ENCODE peak calls at places on chromosomes 4 and X, in five cellular contexts. T is K562, Z is GM12878, G is HepG2, N is H1. J is an unnamed sample.
A peak's percentile ranks its signal among the peaks of the same experiment; 100 is the strongest.

GRCh38 chr4:22490718-22491330 is 25.0 kb downstream of the ADGRA3 start:
- DNase-seq in T (no peak), Z (no peak), G (peak; percentile 45), N (no peak), J (no peak)

GRCh38 chr4:40316782-40317635 is 18.1 kb upstream of the CHRNA9 start:
- DNase-seq in T (peak; percentile 65), Z (peak; percentile 78), G (peak; percentile 47), N (peak; percentile 43), J (no peak)

GRCh38 chrX:17860811-17861495 is at the start of gene RAI2:
- DNase-seq in T (peak; percentile 57), Z (no peak), G (no peak), N (no peak), J (no peak)

GRCh38 chr4:11367371-11367770 is 61.3 kb downstream of the HS3ST1 start:
- DNase-seq in T (no peak), Z (no peak), G (no peak), N (no peak), J (no peak)

GRCh38 chrX:11932423-11932822 is 174.4 kb downstream of the MSL3 start:
- DNase-seq in T (no peak), Z (no peak), G (no peak), N (no peak), J (no peak)

GRCh38 chrX:68681443-68681941 is 34.0 kb downstream of the STARD8 start:
- DNase-seq in T (no peak), Z (peak; percentile 3), G (no peak), N (no peak), J (no peak)

GRCh38 chr4:77599378-77599777 is 6.2 kb upstream of the CXCL13 start:
- DNase-seq in T (peak; percentile 39), Z (no peak), G (peak; percentile 30), N (no peak), J (peak; percentile 34)

GRCh38 chr4:8739820-8740665 is 131.6 kb downstream of the HMX1 start:
- DNase-seq in T (no peak), Z (no peak), G (no peak), N (no peak), J (no peak)

GRCh38 chr4:148284526-148285193 is 157.6 kb downstream of the NR3C2 start:
- DNase-seq in T (no peak), Z (no peak), G (no peak), N (no peak), J (no peak)

GRCh38 chrX:22203186-22203585 is 69.5 kb upstream of the CBLL2 start:
- DNase-seq in T (no peak), Z (no peak), G (no peak), N (no peak), J (no peak)

GRCh38 chrX:153925739-153926593 is at the start of gene ARHGAP4:
- DNase-seq in T (peak; percentile 74), Z (no peak), G (no peak), N (no peak), J (no peak)

GRCh38 chr4:103012085-103012484 is 7.4 kb downstream of the SLC9B1 start:
- DNase-seq in T (no peak), Z (no peak), G (no peak), N (no peak), J (no peak)

DNA sequence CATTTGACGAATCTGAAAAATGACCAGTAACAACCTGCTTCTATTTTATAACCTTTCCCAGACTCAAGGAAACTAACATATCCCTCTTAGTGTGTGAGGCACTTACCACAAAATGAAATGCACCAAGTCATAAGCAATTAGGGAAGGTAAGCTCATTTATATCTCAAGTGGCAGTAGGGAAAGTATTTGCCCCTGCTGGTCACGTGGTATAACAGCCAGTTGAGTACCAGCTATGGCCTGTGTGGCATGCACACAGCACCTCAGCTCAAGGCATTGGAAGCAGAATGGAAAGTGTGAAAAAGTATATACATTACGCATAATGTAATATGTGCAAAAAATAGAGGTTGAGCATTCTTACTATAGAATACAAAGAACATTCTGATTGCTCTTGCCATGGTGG is 178.3 kb upstream of the GYPA start:
- DNase-seq in T (no peak), Z (no peak), G (no peak), N (no peak), J (no peak)
- TF ChIP-seq CTCF in T (no peak), Z (no peak), G (no peak), N (peak; percentile 20), J (no peak)

GRCh38 chr4:112238833-112239232 is 7.2 kb downstream of the AP1AR start:
- DNase-seq in T (no peak), Z (no peak), G (no peak), N (no peak), J (no peak)
- TF ChIP-seq KDM1A in T (no peak), Z (no peak), G (no peak), N (no peak), J (no peak)

GRCh38 chr4:141080668-141081067 is 52.6 kb downstream of the RNF150 start:
- DNase-seq in T (no peak), Z (no peak), G (no peak), N (no peak), J (no peak)
- TF ChIP-seq CTCF in T (no peak), Z (no peak), G (no peak), N (no peak), J (no peak)

DNA sequence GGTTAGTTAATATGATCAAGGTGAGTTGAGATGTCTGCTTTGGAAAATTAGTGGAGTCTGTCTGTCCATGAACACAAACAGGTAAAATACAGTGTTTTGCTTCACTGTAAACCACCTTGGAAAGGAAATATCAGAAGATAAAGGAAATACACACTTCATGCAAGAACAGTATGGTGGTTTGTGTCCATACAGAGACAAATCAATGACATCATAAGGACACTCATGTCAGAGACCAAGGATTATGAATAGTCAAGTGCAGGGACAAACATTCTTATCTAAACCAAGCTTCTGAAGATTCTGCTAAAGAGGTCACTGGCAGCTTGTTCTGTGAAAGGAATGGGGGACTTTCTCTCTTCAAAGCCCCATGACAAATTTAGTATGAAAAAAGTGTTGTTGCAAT is 322.9 kb upstream of the F9 start:
- DNase-seq in T (peak; percentile 19), Z (no peak), G (no peak), N (no peak), J (no peak)
- TF ChIP-seq KDM1A in T (no peak), Z (no peak), G (no peak), N (no peak), J (no peak)

GRCh38 chr4:158067646-158068045 is 105.2 kb downstream of the GASK1B start:
- DNase-seq in T (no peak), Z (no peak), G (no peak), N (no peak), J (no peak)

GRCh38 chr4:158065603-158066002 is 107.2 kb downstream of the GASK1B start:
- DNase-seq in T (no peak), Z (no peak), G (no peak), N (no peak), J (no peak)

GRCh38 chr4:158068063-158068462 is 104.8 kb downstream of the GASK1B start:
- DNase-seq in T (no peak), Z (no peak), G (no peak), N (no peak), J (no peak)

GRCh38 chr4:158065176-158065575 is 107.6 kb downstream of the GASK1B start:
- DNase-seq in T (no peak), Z (no peak), G (peak; percentile 4), N (no peak), J (no peak)
- TF ChIP-seq CTCF in T (no peak), Z (no peak), G (no peak), N (no peak), J (no peak)

GRCh38 chr4:145047151-145047550 is 50.8 kb downstream of the ANAPC10 start:
- DNase-seq in T (no peak), Z (peak; percentile 21), G (no peak), N (no peak), J (no peak)

GRCh38 chr4:145042601-145043000 is 55.4 kb downstream of the ANAPC10 start:
- DNase-seq in T (no peak), Z (no peak), G (no peak), N (no peak), J (no peak)

GRCh38 chr4:145045180-145045579 is 52.8 kb downstream of the ANAPC10 start:
- DNase-seq in T (no peak), Z (peak; percentile 20), G (no peak), N (no peak), J (no peak)

GRCh38 chr4:145043306-145043705 is 54.7 kb downstream of the ANAPC10 start:
- DNase-seq in T (no peak), Z (no peak), G (no peak), N (no peak), J (no peak)

DNA sequence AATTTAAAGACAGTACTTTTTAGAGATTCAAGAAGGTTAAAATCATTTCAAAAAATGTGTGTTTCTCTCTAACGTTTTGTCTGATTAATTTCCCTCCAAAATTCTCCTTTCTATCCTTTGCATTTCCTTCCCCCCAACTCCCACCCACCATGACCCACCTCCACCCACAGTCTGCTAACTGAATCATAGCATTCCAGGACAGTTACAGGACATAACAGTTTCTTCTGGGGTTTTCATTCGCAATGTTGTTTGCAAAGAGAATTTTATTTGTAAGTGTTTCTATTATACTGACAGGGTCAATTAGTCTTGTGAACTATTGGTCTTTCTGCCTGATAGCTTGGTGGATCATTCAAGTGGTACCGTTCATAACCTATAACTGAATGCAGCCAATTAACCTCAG is 53.7 kb downstream of the ANAPC10 start:
- DNase-seq in T (no peak), Z (no peak), G (no peak), N (no peak), J (no peak)
- TF ChIP-seq KDM1A in T (no peak), Z (no peak), G (no peak), N (no peak), J (no peak)

GRCh38 chrX:149948001-149948400 is 9.7 kb upstream of the EOLA2 start:
- DNase-seq in T (no peak), Z (no peak), G (no peak), N (no peak), J (no peak)

GRCh38 chrX:149949743-149950436 is 11.6 kb upstream of the EOLA2 start:
- DNase-seq in T (no peak), Z (no peak), G (no peak), N (no peak), J (no peak)

GRCh38 chrX:149950681-149951080 is 12.4 kb upstream of the EOLA2 start:
- DNase-seq in T (peak; percentile 12), Z (no peak), G (peak; percentile 16), N (no peak), J (peak; percentile 40)
- TF ChIP-seq CTCF in T (peak; percentile 31), Z (peak; percentile 39), G (peak; percentile 42), N (no peak), J (peak; percentile 61)

GRCh38 chr4:3679071-3679825 is 86.9 kb upstream of the ADRA2C start:
- DNase-seq in T (no peak), Z (no peak), G (no peak), N (no peak), J (no peak)
- TF ChIP-seq KDM1A in T (no peak), Z (no peak), G (no peak), N (no peak), J (no peak)

J was measured in A549.